ENCODE peak calls at places on chromosomes 12 and 14, in ten cellular contexts. F is gastrocnemius medialis; M is thyroid gland; A is GM23248; P is fibroblast of lung; B is astrocyte; Y is CD4-positive, CD25-positive, alpha-beta regulatory T cell; N is PC-3; E is A673; H is CD8-positive, alpha-beta memory T cell. Z is an unnamed sample. For H3K9me3 and H3K4me1, the result is how much of the 10 kb centered on the place peaks cover.

GRCh38 chr14:28577711-28578131 is 188.9 kb upstream of the FOXG1 start:
- DNase-seq in Y (no peak), M (no peak), E (peak), N (peak), F (no peak), A (no peak), P (peak), H (no peak), B (peak), Z (no peak)

GRCh38 chr12:16036073-16036472 is 124.9 kb downstream of the DERA start:
- DNase-seq in B (no peak), N (no peak), F (no peak), A (no peak), P (no peak), E (no peak), Y (no peak), M (no peak), H (no peak), Z (no peak)

GRCh38 chr12:2640281-2640680 is 154.5 kb upstream of the FKBP4 start:
- DNase-seq in H (no peak), E (no peak), P (no peak), N (no peak), Y (no peak), F (no peak), A (peak), B (no peak), M (no peak), Z (no peak)

GRCh38 chr12:1800646-1801284 is 19.6 kb upstream of the LRTM2 start:
- DNase-seq in M (peak), A (peak), N (peak), Y (no peak), H (peak), B (no peak), F (no peak), E (peak), P (no peak), Z (no peak)

GRCh38 chr14:99325591-99325990 is 53.6 kb upstream of the BCL11B start:
- DNase-seq in H (no peak), B (no peak), E (no peak), N (no peak), M (no peak), F (no peak), P (no peak), Y (no peak), A (no peak), Z (no peak)

GRCh38 chr14:79548836-79549235 is 662.5 kb downstream of the DIO2 start:
- DNase-seq in Y (no peak), B (no peak), H (no peak), M (no peak), A (no peak), P (no peak), N (no peak), F (no peak), E (no peak), Z (no peak)

GRCh38 chr12:93567174-93567573 is 5.3 kb upstream of the SOCS2 start:
- DNase-seq in E (no peak), M (peak), F (no peak), H (no peak), B (peak), A (no peak), P (peak), N (no peak), Y (no peak), Z (no peak)

GRCh38 chr12:69070319-69071090 is 137.5 kb upstream of the CPM start:
- DNase-seq in M (peak), H (peak), Y (peak), B (peak), A (peak), F (no peak), P (peak), N (peak), E (peak), Z (peak)

GRCh38 chr14:78848234-78848820 is 678.2 kb downstream of the NRXN3 start:
- DNase-seq in H (no peak), Y (peak), N (peak), E (peak), A (peak), P (peak), M (peak), B (peak), F (no peak), Z (no peak)

GRCh38 chr14:89373185-89373584 is 43.8 kb downstream of the FOXN3 start:
- DNase-seq in A (no peak), N (no peak), E (no peak), B (no peak), Y (no peak), F (no peak), H (no peak), P (no peak), M (no peak), Z (no peak)

GRCh38 chr12:128056299-128056885 is 210.6 kb upstream of the TMEM132C start:
- DNase-seq in E (no peak), M (no peak), H (no peak), N (no peak), F (no peak), Y (no peak), A (no peak), P (no peak), B (no peak), Z (no peak)

GRCh38 chr12:11747969-11748368 is 98.5 kb downstream of the ETV6 start:
- DNase-seq in P (no peak), M (no peak), Y (no peak), A (no peak), H (no peak), B (no peak), F (no peak), E (no peak), N (no peak), Z (no peak)

GRCh38 chr14:25389948-25390347 is 340.0 kb upstream of the STXBP6 start:
- DNase-seq in N (no peak), E (no peak), M (no peak), P (no peak), B (no peak), Y (no peak), F (no peak), H (no peak), A (no peak), Z (no peak)

GRCh38 chr14:67457782-67458181 is 30.7 kb downstream of the TMEM229B start:
- DNase-seq in A (no peak), Y (no peak), E (no peak), B (peak), F (peak), M (peak), N (peak), P (peak), H (no peak), Z (no peak)

GRCh38 chr12:93256258-93256969 is 121.3 kb upstream of the NUDT4 start:
- DNase-seq in M (no peak), H (no peak), B (no peak), N (no peak), P (peak), E (no peak), Y (no peak), A (no peak), F (no peak), Z (no peak)

GRCh38 chr14:52266179-52266578 is 1.3 kb upstream of the PTGDR start:
- DNase-seq in Y (no peak), A (peak), H (no peak), E (no peak), N (no peak), P (peak), M (no peak), F (peak), B (peak), Z (no peak)

GRCh38 chr14:70436867-70437266 is 15.1 kb upstream of the ADAM21 start:
- DNase-seq in P (no peak), E (no peak), N (no peak), A (no peak), Y (no peak), B (no peak), F (no peak), H (no peak), M (no peak), Z (no peak)
- H3K9me3 ChIP-seq in P (under half), E (under half), N (under half), A (under half), Y (under half), B (under half), F (under half), H (under half), M (under half), Z (under half)

GRCh38 chr14:35236806-35237205 is 55.4 kb upstream of the PSMA6 start:
- DNase-seq in B (no peak), F (no peak), N (no peak), M (no peak), Y (no peak), A (no peak), H (no peak), E (no peak), P (no peak), Z (no peak)
- H3K4me1 ChIP-seq in B (under half), F (under half), N (under half), M (under half), Y (under half), A (under half), H (under half), E (under half), P (under half), Z (under half)

DNA sequence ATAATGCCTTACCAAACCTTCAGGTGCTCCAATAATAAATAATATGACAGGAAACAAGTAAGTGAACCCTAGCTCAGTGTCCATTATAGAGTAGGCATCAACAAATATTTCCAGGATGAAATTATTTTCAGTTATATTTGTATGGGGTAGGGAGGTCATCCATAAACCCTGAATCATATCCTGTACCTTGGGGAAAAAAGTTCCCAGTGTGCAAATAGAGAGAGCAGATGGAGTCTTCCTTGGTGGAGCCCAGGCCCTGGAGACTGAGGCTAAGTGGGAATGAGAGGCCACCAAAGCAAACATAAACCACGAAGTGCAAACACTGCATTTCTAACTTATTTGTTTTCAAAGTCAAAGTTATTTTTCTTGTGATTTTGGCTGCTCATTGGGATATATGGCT is 8.5 kb upstream of the ERP27 start:
- DNase-seq in M (no peak), F (no peak), P (no peak), N (peak), E (no peak), B (no peak), A (no peak), Y (no peak), H (no peak), Z (no peak)
- H3K27ac ChIP-seq in M (no peak), F (peak), P (no peak), N (peak), E (no peak), B (no peak), A (no peak), Y (peak), H (no peak), Z (peak)

GRCh38 chr12:37541356-37541755 is 775.2 kb upstream of the ALG10B start:
- DNase-seq in F (no peak), E (no peak), M (no peak), Y (no peak), H (no peak), P (no peak), N (no peak), A (no peak), B (no peak), Z (no peak)
- H3K9me3 ChIP-seq in F (under half), E (under half), M (under half), Y (under half), H (under half), P (under half), N (under half), A (under half), B (under half), Z (under half)